ENCODE peak calls at places on chromosomes 3 and 15, in ten cellular contexts. One of them, this sample, is unnamed.

GRCh38 chr3:46163551-46163981 is 44.5 kb downstream of the CCR1 start:
- DNase-seq in Daoy: no peak
- DNase-seq in ovary: no peak
- DNase-seq in NAMALWA: no peak
- DNase-seq in stimulated activated CD8-positive, alpha-beta memory T cell treated with anti-CD3 and anti-CD28 coated beads, Interleukin-15, amount 100 ng/mL, for 24 hours: no peak
- DNase-seq in effector memory CD8-positive, alpha-beta T cell: no peak
- DNase-seq in GM06990: no peak
- DNase-seq in posterior vena cava: no peak
- DNase-seq in MCF 10A: peak; percentile 67
- DNase-seq in activated T-cell treated with anti-CD3 and anti-CD28 coated beads for 1 hour: no peak
- DNase-seq in this sample: no peak

GRCh38 chr3:12458901-12459300 is 25.4 kb upstream of the TSEN2 start:
- DNase-seq in Daoy: no peak
- DNase-seq in activated T-cell treated with anti-CD3 and anti-CD28 coated beads for 1 hour: no peak
- DNase-seq in stimulated activated CD8-positive, alpha-beta memory T cell treated with anti-CD3 and anti-CD28 coated beads, Interleukin-15, amount 100 ng/mL, for 24 hours: no peak
- DNase-seq in posterior vena cava: peak; percentile 67
- DNase-seq in effector memory CD8-positive, alpha-beta T cell: no peak
- DNase-seq in ovary: no peak
- DNase-seq in MCF 10A: peak; percentile 64
- DNase-seq in GM06990: no peak
- DNase-seq in NAMALWA: no peak
- DNase-seq in this sample: no peak

GRCh38 chr3:197082871-197083270 is 53.3 kb upstream of the MELTF start:
- DNase-seq in activated T-cell treated with anti-CD3 and anti-CD28 coated beads for 1 hour: no peak
- DNase-seq in effector memory CD8-positive, alpha-beta T cell: no peak
- DNase-seq in stimulated activated CD8-positive, alpha-beta memory T cell treated with anti-CD3 and anti-CD28 coated beads, Interleukin-15, amount 100 ng/mL, for 24 hours: no peak
- DNase-seq in NAMALWA: no peak
- DNase-seq in GM06990: no peak
- DNase-seq in ovary: no peak
- DNase-seq in MCF 10A: no peak
- DNase-seq in Daoy: no peak
- DNase-seq in posterior vena cava: no peak
- DNase-seq in this sample: no peak

GRCh38 chr3:159892171-159892791 is 96.4 kb upstream of the IL12A start:
- DNase-seq in posterior vena cava: no peak
- DNase-seq in Daoy: no peak
- DNase-seq in GM06990: no peak
- DNase-seq in ovary: no peak
- DNase-seq in stimulated activated CD8-positive, alpha-beta memory T cell treated with anti-CD3 and anti-CD28 coated beads, Interleukin-15, amount 100 ng/mL, for 24 hours: no peak
- DNase-seq in effector memory CD8-positive, alpha-beta T cell: no peak
- DNase-seq in NAMALWA: no peak
- DNase-seq in MCF 10A: no peak
- DNase-seq in activated T-cell treated with anti-CD3 and anti-CD28 coated beads for 1 hour: no peak
- DNase-seq in this sample: no peak

GRCh38 chr3:69433938-69434263 is 48.0 kb upstream of the FRMD4B start:
- DNase-seq in Daoy: peak; percentile 49
- DNase-seq in GM06990: peak; percentile 38
- DNase-seq in MCF 10A: peak; percentile 31
- DNase-seq in posterior vena cava: no peak
- DNase-seq in ovary: no peak
- DNase-seq in stimulated activated CD8-positive, alpha-beta memory T cell treated with anti-CD3 and anti-CD28 coated beads, Interleukin-15, amount 100 ng/mL, for 24 hours: no peak
- DNase-seq in activated T-cell treated with anti-CD3 and anti-CD28 coated beads for 1 hour: no peak
- DNase-seq in NAMALWA: no peak
- DNase-seq in effector memory CD8-positive, alpha-beta T cell: no peak
- DNase-seq in this sample: peak; percentile 12

GRCh38 chr3:77620009-77620408 is 580.1 kb downstream of the ROBO2 start:
- DNase-seq in MCF 10A: peak; percentile 15
- DNase-seq in posterior vena cava: no peak
- DNase-seq in GM06990: no peak
- DNase-seq in Daoy: no peak
- DNase-seq in activated T-cell treated with anti-CD3 and anti-CD28 coated beads for 1 hour: no peak
- DNase-seq in ovary: no peak
- DNase-seq in stimulated activated CD8-positive, alpha-beta memory T cell treated with anti-CD3 and anti-CD28 coated beads, Interleukin-15, amount 100 ng/mL, for 24 hours: no peak
- DNase-seq in effector memory CD8-positive, alpha-beta T cell: no peak
- DNase-seq in NAMALWA: no peak
- DNase-seq in this sample: no peak

GRCh38 chr3:100548053-100548452 is 55.6 kb downstream of the TMEM45A start:
- DNase-seq in MCF 10A: no peak
- DNase-seq in NAMALWA: no peak
- DNase-seq in ovary: no peak
- DNase-seq in Daoy: no peak
- DNase-seq in stimulated activated CD8-positive, alpha-beta memory T cell treated with anti-CD3 and anti-CD28 coated beads, Interleukin-15, amount 100 ng/mL, for 24 hours: no peak
- DNase-seq in effector memory CD8-positive, alpha-beta T cell: no peak
- DNase-seq in posterior vena cava: no peak
- DNase-seq in GM06990: no peak
- DNase-seq in activated T-cell treated with anti-CD3 and anti-CD28 coated beads for 1 hour: no peak
- DNase-seq in this sample: no peak

GRCh38 chr3:48558446-48559134 is 2.0 kb upstream of the PFKFB4 start:
- DNase-seq in effector memory CD8-positive, alpha-beta T cell: no peak
- DNase-seq in ovary: no peak
- DNase-seq in stimulated activated CD8-positive, alpha-beta memory T cell treated with anti-CD3 and anti-CD28 coated beads, Interleukin-15, amount 100 ng/mL, for 24 hours: no peak
- DNase-seq in GM06990: no peak
- DNase-seq in activated T-cell treated with anti-CD3 and anti-CD28 coated beads for 1 hour: no peak
- DNase-seq in Daoy: no peak
- DNase-seq in MCF 10A: no peak
- DNase-seq in posterior vena cava: peak; percentile 91
- DNase-seq in NAMALWA: no peak
- DNase-seq in this sample: no peak

GRCh38 chr15:68586274-68586961 is 7.6 kb downstream of the CORO2B start:
- DNase-seq in MCF 10A: peak; percentile 79
- DNase-seq in ovary: no peak
- DNase-seq in NAMALWA: no peak
- DNase-seq in stimulated activated CD8-positive, alpha-beta memory T cell treated with anti-CD3 and anti-CD28 coated beads, Interleukin-15, amount 100 ng/mL, for 24 hours: no peak
- DNase-seq in Daoy: peak; percentile 88
- DNase-seq in GM06990: no peak
- DNase-seq in posterior vena cava: peak; percentile 59
- DNase-seq in effector memory CD8-positive, alpha-beta T cell: no peak
- DNase-seq in activated T-cell treated with anti-CD3 and anti-CD28 coated beads for 1 hour: no peak
- DNase-seq in this sample: no peak

GRCh38 chr3:20480771-20481170 is 294.8 kb upstream of the SGO1 start:
- DNase-seq in ovary: no peak
- DNase-seq in activated T-cell treated with anti-CD3 and anti-CD28 coated beads for 1 hour: no peak
- DNase-seq in GM06990: no peak
- DNase-seq in posterior vena cava: no peak
- DNase-seq in MCF 10A: no peak
- DNase-seq in Daoy: no peak
- DNase-seq in NAMALWA: no peak
- DNase-seq in effector memory CD8-positive, alpha-beta T cell: no peak
- DNase-seq in stimulated activated CD8-positive, alpha-beta memory T cell treated with anti-CD3 and anti-CD28 coated beads, Interleukin-15, amount 100 ng/mL, for 24 hours: no peak
- DNase-seq in this sample: no peak

GRCh38 chr15:83061680-83062079 is 5.4 kb downstream of the BTBD1 start:
- DNase-seq in effector memory CD8-positive, alpha-beta T cell: no peak
- DNase-seq in activated T-cell treated with anti-CD3 and anti-CD28 coated beads for 1 hour: no peak
- DNase-seq in MCF 10A: no peak
- DNase-seq in Daoy: peak; percentile 27
- DNase-seq in NAMALWA: no peak
- DNase-seq in stimulated activated CD8-positive, alpha-beta memory T cell treated with anti-CD3 and anti-CD28 coated beads, Interleukin-15, amount 100 ng/mL, for 24 hours: no peak
- DNase-seq in GM06990: no peak
- DNase-seq in posterior vena cava: no peak
- DNase-seq in ovary: no peak
- DNase-seq in this sample: no peak

GRCh38 chr3:107752202-107752990 is 229.6 kb downstream of the BBX start:
- DNase-seq in activated T-cell treated with anti-CD3 and anti-CD28 coated beads for 1 hour: no peak
- DNase-seq in stimulated activated CD8-positive, alpha-beta memory T cell treated with anti-CD3 and anti-CD28 coated beads, Interleukin-15, amount 100 ng/mL, for 24 hours: no peak
- DNase-seq in NAMALWA: peak; percentile 46
- DNase-seq in Daoy: peak; percentile 32
- DNase-seq in ovary: no peak
- DNase-seq in MCF 10A: peak; percentile 50
- DNase-seq in GM06990: no peak
- DNase-seq in posterior vena cava: no peak
- DNase-seq in effector memory CD8-positive, alpha-beta T cell: no peak
- DNase-seq in this sample: peak; percentile 15

GRCh38 chr3:167493240-167493639 is 19.4 kb upstream of the SERPINI2 start:
- DNase-seq in stimulated activated CD8-positive, alpha-beta memory T cell treated with anti-CD3 and anti-CD28 coated beads, Interleukin-15, amount 100 ng/mL, for 24 hours: no peak
- DNase-seq in NAMALWA: peak; percentile 46
- DNase-seq in effector memory CD8-positive, alpha-beta T cell: no peak
- DNase-seq in ovary: no peak
- DNase-seq in posterior vena cava: no peak
- DNase-seq in GM06990: no peak
- DNase-seq in Daoy: no peak
- DNase-seq in MCF 10A: peak; percentile 21
- DNase-seq in activated T-cell treated with anti-CD3 and anti-CD28 coated beads for 1 hour: no peak
- DNase-seq in this sample: no peak

GRCh38 chr3:3800076-3800448 is 831 bp downstream of the LRRN1 start:
- DNase-seq in Daoy: no peak
- DNase-seq in MCF 10A: no peak
- DNase-seq in NAMALWA: no peak
- DNase-seq in stimulated activated CD8-positive, alpha-beta memory T cell treated with anti-CD3 and anti-CD28 coated beads, Interleukin-15, amount 100 ng/mL, for 24 hours: no peak
- DNase-seq in posterior vena cava: peak; percentile 81
- DNase-seq in activated T-cell treated with anti-CD3 and anti-CD28 coated beads for 1 hour: no peak
- DNase-seq in ovary: peak; percentile 38
- DNase-seq in effector memory CD8-positive, alpha-beta T cell: no peak
- DNase-seq in GM06990: no peak
- DNase-seq in this sample: peak; percentile 12

GRCh38 chr15:29569533-29570092 is 252.7 kb downstream of the TJP1 start:
- DNase-seq in posterior vena cava: no peak
- DNase-seq in ovary: no peak
- DNase-seq in activated T-cell treated with anti-CD3 and anti-CD28 coated beads for 1 hour: no peak
- DNase-seq in NAMALWA: no peak
- DNase-seq in Daoy: peak; percentile 34
- DNase-seq in stimulated activated CD8-positive, alpha-beta memory T cell treated with anti-CD3 and anti-CD28 coated beads, Interleukin-15, amount 100 ng/mL, for 24 hours: no peak
- DNase-seq in GM06990: no peak
- DNase-seq in MCF 10A: no peak
- DNase-seq in effector memory CD8-positive, alpha-beta T cell: no peak
- DNase-seq in this sample: no peak

GRCh38 chr3:74139648-74140047 is 474.8 kb downstream of the CNTN3 start:
- DNase-seq in ovary: no peak
- DNase-seq in effector memory CD8-positive, alpha-beta T cell: no peak
- DNase-seq in NAMALWA: peak; percentile 1
- DNase-seq in activated T-cell treated with anti-CD3 and anti-CD28 coated beads for 1 hour: no peak
- DNase-seq in posterior vena cava: no peak
- DNase-seq in Daoy: no peak
- DNase-seq in GM06990: no peak
- DNase-seq in stimulated activated CD8-positive, alpha-beta memory T cell treated with anti-CD3 and anti-CD28 coated beads, Interleukin-15, amount 100 ng/mL, for 24 hours: no peak
- DNase-seq in MCF 10A: no peak
- DNase-seq in this sample: no peak

GRCh38 chr3:47910777-47911440 is 105.3 kb downstream of the MAP4 start:
- DNase-seq in GM06990: no peak
- DNase-seq in Daoy: peak; percentile 87
- DNase-seq in ovary: no peak
- DNase-seq in stimulated activated CD8-positive, alpha-beta memory T cell treated with anti-CD3 and anti-CD28 coated beads, Interleukin-15, amount 100 ng/mL, for 24 hours: no peak
- DNase-seq in NAMALWA: no peak
- DNase-seq in MCF 10A: peak; percentile 85
- DNase-seq in posterior vena cava: no peak
- DNase-seq in effector memory CD8-positive, alpha-beta T cell: no peak
- DNase-seq in activated T-cell treated with anti-CD3 and anti-CD28 coated beads for 1 hour: no peak
- DNase-seq in this sample: no peak

GRCh38 chr3:43512749-43513404 is 108.9 kb downstream of the ANO10 start:
- DNase-seq in Daoy: no peak
- DNase-seq in posterior vena cava: no peak
- DNase-seq in ovary: no peak
- DNase-seq in MCF 10A: no peak
- DNase-seq in GM06990: no peak
- DNase-seq in NAMALWA: no peak
- DNase-seq in stimulated activated CD8-positive, alpha-beta memory T cell treated with anti-CD3 and anti-CD28 coated beads, Interleukin-15, amount 100 ng/mL, for 24 hours: no peak
- DNase-seq in effector memory CD8-positive, alpha-beta T cell: no peak
- DNase-seq in activated T-cell treated with anti-CD3 and anti-CD28 coated beads for 1 hour: no peak
- DNase-seq in this sample: no peak

GRCh38 chr15:71800835-71801745 is 9.3 kb upstream of the NR2E3 start:
- DNase-seq in activated T-cell treated with anti-CD3 and anti-CD28 coated beads for 1 hour: no peak
- DNase-seq in NAMALWA: peak; percentile 68
- DNase-seq in GM06990: no peak
- DNase-seq in posterior vena cava: no peak
- DNase-seq in effector memory CD8-positive, alpha-beta T cell: no peak
- DNase-seq in Daoy: peak; percentile 63
- DNase-seq in stimulated activated CD8-positive, alpha-beta memory T cell treated with anti-CD3 and anti-CD28 coated beads, Interleukin-15, amount 100 ng/mL, for 24 hours: no peak
- DNase-seq in MCF 10A: peak; percentile 77
- DNase-seq in ovary: no peak
- DNase-seq in this sample: peak; percentile 31

GRCh38 chr3:112446343-112446742 is 52.9 kb downstream of the BTLA start:
- DNase-seq in posterior vena cava: no peak
- DNase-seq in GM06990: no peak
- DNase-seq in stimulated activated CD8-positive, alpha-beta memory T cell treated with anti-CD3 and anti-CD28 coated beads, Interleukin-15, amount 100 ng/mL, for 24 hours: no peak
- DNase-seq in effector memory CD8-positive, alpha-beta T cell: no peak
- DNase-seq in activated T-cell treated with anti-CD3 and anti-CD28 coated beads for 1 hour: no peak
- DNase-seq in NAMALWA: no peak
- DNase-seq in MCF 10A: peak; percentile 23
- DNase-seq in ovary: no peak
- DNase-seq in Daoy: no peak
- DNase-seq in this sample: no peak

This sample was measured in activated CD8-positive, alpha-beta T cell treated with anti-CD3 and anti-CD28 coated beads for 36 hours.